ENCODE peak calls at places on chromosomes 2 and 18, in six cellular contexts. One of them, this sample, is unnamed.

GRCh38 chr2:174183076-174183475 is 65.3 kb downstream of the OLA1 start:
- DNase-seq in IMR-90: no peak
- DNase-seq in stomach: no peak
- DNase-seq in A549: no peak
- DNase-seq in sigmoid colon: no peak
- DNase-seq in adrenal gland: no peak
- DNase-seq in this sample: no peak

GRCh38 chr18:62663731-62664336 is 51.5 kb upstream of the PHLPP1 start:
- DNase-seq in IMR-90: peak; percentile 10
- DNase-seq in stomach: no peak
- DNase-seq in A549: peak; percentile 10
- DNase-seq in sigmoid colon: no peak
- DNase-seq in adrenal gland: peak; percentile 75
- DNase-seq in this sample: no peak

GRCh38 chr2:111100765-111101162 is 19.9 kb upstream of the BCL2L11 start:
- DNase-seq in IMR-90: no peak
- DNase-seq in stomach: no peak
- DNase-seq in A549: peak; percentile 24
- DNase-seq in sigmoid colon: no peak
- DNase-seq in adrenal gland: no peak
- DNase-seq in this sample: no peak

GRCh38 chr2:227416669-227417068 is 28.9 kb upstream of the SCYGR1 start:
- DNase-seq in IMR-90: no peak
- DNase-seq in stomach: no peak
- DNase-seq in A549: no peak
- DNase-seq in sigmoid colon: no peak
- DNase-seq in adrenal gland: no peak
- DNase-seq in this sample: no peak

GRCh38 chr2:8623576-8623957 is 58.3 kb upstream of the ID2 start:
- DNase-seq in IMR-90: no peak
- DNase-seq in stomach: no peak
- DNase-seq in A549: no peak
- DNase-seq in sigmoid colon: no peak
- DNase-seq in adrenal gland: no peak
- DNase-seq in this sample: no peak

GRCh38 chr2:159243521-159243920 is 43.0 kb downstream of the WDSUB1 start:
- DNase-seq in IMR-90: no peak
- DNase-seq in stomach: no peak
- DNase-seq in A549: no peak
- DNase-seq in sigmoid colon: no peak
- DNase-seq in adrenal gland: no peak
- DNase-seq in this sample: no peak

GRCh38 chr2:16481342-16481741 is 184.3 kb downstream of the CYRIA start:
- DNase-seq in IMR-90: no peak
- DNase-seq in stomach: no peak
- DNase-seq in A549: no peak
- DNase-seq in sigmoid colon: no peak
- DNase-seq in adrenal gland: no peak
- DNase-seq in this sample: no peak

GRCh38 chr2:84969511-84970265 is 1.3 kb upstream of the KCMF1 start:
- DNase-seq in IMR-90: peak; percentile 31
- DNase-seq in stomach: no peak
- DNase-seq in A549: peak; percentile 52
- DNase-seq in sigmoid colon: peak; percentile 55
- DNase-seq in adrenal gland: no peak
- DNase-seq in this sample: no peak

GRCh38 chr2:172484253-172484652 is 56.9 kb downstream of the ITGA6 start:
- DNase-seq in IMR-90: peak; percentile 34
- DNase-seq in stomach: no peak
- DNase-seq in A549: peak; percentile 24
- DNase-seq in sigmoid colon: no peak
- DNase-seq in adrenal gland: no peak
- DNase-seq in this sample: no peak

GRCh38 chr2:148965596-148966431 is 72.7 kb upstream of the LYPD6B start:
- DNase-seq in IMR-90: no peak
- DNase-seq in stomach: no peak
- DNase-seq in A549: no peak
- DNase-seq in sigmoid colon: no peak
- DNase-seq in adrenal gland: no peak
- DNase-seq in this sample: no peak

GRCh38 chr2:182301093-182301492 is 125.7 kb downstream of the PDE1A start:
- DNase-seq in IMR-90: no peak
- DNase-seq in stomach: no peak
- DNase-seq in A549: peak; percentile 6
- DNase-seq in sigmoid colon: no peak
- DNase-seq in adrenal gland: no peak
- DNase-seq in this sample: no peak

GRCh38 chr2:171409436-171409971 is 24.3 kb downstream of the METTL8 start:
- DNase-seq in IMR-90: no peak
- DNase-seq in stomach: no peak
- DNase-seq in A549: no peak
- DNase-seq in sigmoid colon: no peak
- DNase-seq in adrenal gland: no peak
- DNase-seq in this sample: no peak

GRCh38 chr18:7856733-7857132 is 289.6 kb downstream of the PTPRM start:
- DNase-seq in IMR-90: peak; percentile 73
- DNase-seq in stomach: no peak
- DNase-seq in A549: peak; percentile 36
- DNase-seq in sigmoid colon: no peak
- DNase-seq in adrenal gland: no peak
- DNase-seq in this sample: no peak

GRCh38 chr2:238597638-238598528 is 171.2 kb downstream of the ASB1 start:
- DNase-seq in IMR-90: no peak
- DNase-seq in stomach: no peak
- DNase-seq in A549: no peak
- DNase-seq in sigmoid colon: no peak
- DNase-seq in adrenal gland: no peak
- DNase-seq in this sample: no peak

GRCh38 chr2:120291464-120292311 is 39.0 kb downstream of the RALB start:
- DNase-seq in IMR-90: peak; percentile 49
- DNase-seq in stomach: no peak
- DNase-seq in A549: no peak
- DNase-seq in sigmoid colon: no peak
- DNase-seq in adrenal gland: no peak
- DNase-seq in this sample: no peak

GRCh38 chr2:205685314-205686230 is 3.3 kb downstream of the NRP2 start:
- DNase-seq in IMR-90: peak; percentile 67
- DNase-seq in stomach: peak; percentile 43
- DNase-seq in A549: peak; percentile 60
- DNase-seq in sigmoid colon: peak; percentile 79
- DNase-seq in adrenal gland: peak; percentile 68
- DNase-seq in this sample: peak; percentile 41

GRCh38 chr18:59867337-59868104 is 32.3 kb upstream of the PMAIP1 start:
- DNase-seq in IMR-90: no peak
- DNase-seq in stomach: no peak
- DNase-seq in A549: no peak
- DNase-seq in sigmoid colon: no peak
- DNase-seq in adrenal gland: no peak
- DNase-seq in this sample: no peak

GRCh38 chr2:30180230-30180629 is 33.4 kb downstream of the YPEL5 start:
- DNase-seq in IMR-90: no peak
- DNase-seq in stomach: no peak
- DNase-seq in A549: no peak
- DNase-seq in sigmoid colon: peak; percentile 54
- DNase-seq in adrenal gland: peak; percentile 44
- DNase-seq in this sample: no peak

GRCh38 chr2:2757764-2758163 is 426.7 kb upstream of the MYT1L start:
- DNase-seq in IMR-90: no peak
- DNase-seq in stomach: no peak
- DNase-seq in A549: no peak
- DNase-seq in sigmoid colon: no peak
- DNase-seq in adrenal gland: no peak
- DNase-seq in this sample: no peak

GRCh38 chr2:206004004-206004693 is 81.8 kb downstream of the INO80D start:
- DNase-seq in IMR-90: peak; percentile 18
- DNase-seq in stomach: no peak
- DNase-seq in A549: peak; percentile 55
- DNase-seq in sigmoid colon: no peak
- DNase-seq in adrenal gland: no peak
- DNase-seq in this sample: no peak

GRCh38 chr2:239881561-239882320 is 143.4 kb downstream of the NDUFA10 start:
- DNase-seq in IMR-90: no peak
- DNase-seq in stomach: peak; percentile 15
- DNase-seq in A549: no peak
- DNase-seq in sigmoid colon: no peak
- DNase-seq in adrenal gland: peak; percentile 33
- DNase-seq in this sample: no peak

GRCh38 chr18:57301573-57302230 is 50.7 kb upstream of the ST8SIA3 start:
- DNase-seq in IMR-90: no peak
- DNase-seq in stomach: no peak
- DNase-seq in A549: no peak
- DNase-seq in sigmoid colon: no peak
- DNase-seq in adrenal gland: no peak
- DNase-seq in this sample: no peak

GRCh38 chr2:201118957-201119848 is 3.2 kb downstream of the CFLAR start:
- DNase-seq in IMR-90: peak; percentile 52
- DNase-seq in stomach: no peak
- DNase-seq in A549: no peak
- DNase-seq in sigmoid colon: no peak
- DNase-seq in adrenal gland: no peak
- DNase-seq in this sample: no peak

GRCh38 chr2:56898986-56899385 is 715.2 kb downstream of the CCDC85A start:
- DNase-seq in IMR-90: no peak
- DNase-seq in stomach: no peak
- DNase-seq in A549: no peak
- DNase-seq in sigmoid colon: no peak
- DNase-seq in adrenal gland: no peak
- DNase-seq in this sample: no peak

GRCh38 chr18:6437937-6438818 is 23.5 kb upstream of the L3MBTL4 start:
- DNase-seq in IMR-90: no peak
- DNase-seq in stomach: no peak
- DNase-seq in A549: no peak
- DNase-seq in sigmoid colon: no peak
- DNase-seq in adrenal gland: no peak
- DNase-seq in this sample: no peak

GRCh38 chr18:31436825-31437224 is 10.7 kb upstream of the DSG3 start:
- DNase-seq in IMR-90: no peak
- DNase-seq in stomach: no peak
- DNase-seq in A549: peak; percentile 12
- DNase-seq in sigmoid colon: no peak
- DNase-seq in adrenal gland: no peak
- DNase-seq in this sample: no peak

GRCh38 chr2:102698369-102699111 is 63.3 kb upstream of the TMEM182 start:
- DNase-seq in IMR-90: no peak
- DNase-seq in stomach: peak; percentile 82
- DNase-seq in A549: no peak
- DNase-seq in sigmoid colon: no peak
- DNase-seq in adrenal gland: peak; percentile 37
- DNase-seq in this sample: peak; percentile 33

DNA sequence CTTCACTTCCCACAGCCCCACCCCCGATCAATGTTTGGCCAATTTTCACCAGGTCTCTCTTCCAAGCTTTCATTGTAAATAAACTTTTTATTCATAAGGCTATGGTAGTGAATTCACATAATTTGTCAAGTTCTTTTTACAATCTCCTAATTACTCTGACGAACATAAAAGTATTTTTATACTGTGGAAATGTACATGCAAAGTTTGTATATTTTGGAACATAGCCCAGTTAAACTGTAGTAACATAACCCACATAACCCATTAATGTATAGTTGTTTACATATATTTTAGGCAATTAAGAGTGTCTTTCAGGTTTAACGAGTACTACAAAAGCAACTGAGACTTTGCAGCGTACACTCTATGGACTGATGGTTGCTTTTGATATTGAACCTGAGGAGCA is 228.3 kb upstream of the ERBB4 start:
- DNase-seq in IMR-90: no peak
- DNase-seq in stomach: no peak
- DNase-seq in A549: no peak
- DNase-seq in sigmoid colon: no peak
- DNase-seq in adrenal gland: no peak
- DNase-seq in this sample: no peak
- H3K9me3 ChIP-seq in IMR-90: no peaks in the 10 kb centered on the region
- H3K9me3 ChIP-seq in stomach: no peaks in the 10 kb centered on the region
- H3K9me3 ChIP-seq in A549: no peaks in the 10 kb centered on the region
- H3K9me3 ChIP-seq in sigmoid colon: no peaks in the 10 kb centered on the region
- H3K9me3 ChIP-seq in adrenal gland: no peaks in the 10 kb centered on the region
- H3K9me3 ChIP-seq in this sample: no peaks in the 10 kb centered on the region

GRCh38 chr2:43307973-43308372 is 81.6 kb upstream of the ZFP36L2 start:
- DNase-seq in IMR-90: no peak
- DNase-seq in stomach: no peak
- DNase-seq in A549: no peak
- DNase-seq in sigmoid colon: no peak
- DNase-seq in adrenal gland: no peak
- DNase-seq in this sample: no peak
- TF ChIP-seq POLR2A in IMR-90: no peak
- TF ChIP-seq POLR2A in stomach: no peak
- TF ChIP-seq POLR2A in A549: no peak
- TF ChIP-seq POLR2A in sigmoid colon: no peak
- TF ChIP-seq POLR2A in adrenal gland: no peak
- TF ChIP-seq POLR2A in this sample: no peak

GRCh38 chr18:76747676-76748075 is 74.7 kb upstream of the ZNF236 start:
- DNase-seq in IMR-90: no peak
- DNase-seq in stomach: no peak
- DNase-seq in A549: no peak
- DNase-seq in sigmoid colon: no peak
- DNase-seq in adrenal gland: no peak
- DNase-seq in this sample: no peak
- H3K9me3 ChIP-seq in IMR-90: peaks cover 8% of the 10 kb centered on the region
- H3K9me3 ChIP-seq in stomach: peaks cover 16% of the 10 kb centered on the region
- H3K9me3 ChIP-seq in A549: no peaks in the 10 kb centered on the region
- H3K9me3 ChIP-seq in sigmoid colon: peaks cover 8% of the 10 kb centered on the region
- H3K9me3 ChIP-seq in adrenal gland: peaks cover 5% of the 10 kb centered on the region
- H3K9me3 ChIP-seq in this sample: no peaks in the 10 kb centered on the region

GRCh38 chr2:95207111-95207961 is at the start of gene ZNF892:
- DNase-seq in IMR-90: peak; percentile 82
- DNase-seq in stomach: peak; percentile 92
- DNase-seq in A549: peak; percentile 94
- DNase-seq in sigmoid colon: peak; percentile 95
- DNase-seq in adrenal gland: peak; percentile 86
- DNase-seq in this sample: peak; percentile 94
- TF ChIP-seq POLR2A in IMR-90: peak; percentile 26
- TF ChIP-seq POLR2A in stomach: peak; percentile 24
- TF ChIP-seq POLR2A in A549: peak; percentile 82
- TF ChIP-seq POLR2A in sigmoid colon: peak; percentile 58
- TF ChIP-seq POLR2A in adrenal gland: peak; percentile 37
- TF ChIP-seq POLR2A in this sample: no peak

GRCh38 chr18:2441544-2441943 is 129.8 kb downstream of the METTL4 start:
- DNase-seq in IMR-90: peak; percentile 16
- DNase-seq in stomach: no peak
- DNase-seq in A549: no peak
- DNase-seq in sigmoid colon: no peak
- DNase-seq in adrenal gland: no peak
- DNase-seq in this sample: no peak
- H3K9me3 ChIP-seq in IMR-90: peaks cover 6% of the 10 kb centered on the region
- H3K9me3 ChIP-seq in stomach: no peaks in the 10 kb centered on the region
- H3K9me3 ChIP-seq in A549: no peaks in the 10 kb centered on the region
- H3K9me3 ChIP-seq in sigmoid colon: no peaks in the 10 kb centered on the region
- H3K9me3 ChIP-seq in adrenal gland: no peaks in the 10 kb centered on the region
- H3K9me3 ChIP-seq in this sample: no peaks in the 10 kb centered on the region